ENCODE peak calls at places on chromosomes 13 and 19, in ten cellular contexts. O is HCEC 1CT; B is activated CD4-positive, alpha-beta memory T cell treated with anti-CD3 and anti-CD28 coated beads, Interleukin-2, amount 10 ng/mL, durations not matched to agents 7 days and 5 days; M is stimulated activated CD8-positive, alpha-beta memory T cell treated with anti-CD3 and anti-CD28 coated beads, Interleukin-2, amount 100 ng/mL, for 48 hours; P is H54; Q is NAMALWA; L is stimulated activated CD4-positive, alpha-beta T cell treated with anti-CD3 and anti-CD28 coated beads, Interleukin-12 subunit alpha, Interleukin-12 subunit beta, amount 100 ng/mL, for 24 hours; E is M059J; T is choroid plexus epithelial cell; G is neural crest cell. D is an unnamed sample.

GRCh38 chr13:99281811-99282263 is 23.7 kb upstream of the GPR18 start:
- DNase-seq in B (peak; percentile 70), T (peak; percentile 45), G (no peak), Q (no peak), O (no peak), L (no peak), P (no peak), M (peak; percentile 33), E (no peak), D (no peak)

GRCh38 chr13:103102482-103102881 is 36.3 kb upstream of the SLC10A2 start:
- DNase-seq in T (no peak), B (no peak), Q (no peak), P (no peak), O (no peak), E (no peak), G (no peak), M (no peak), L (no peak), D (no peak)

GRCh38 chr19:19185853-19186728 is 5.9 kb downstream of the BORCS8 start:
- DNase-seq in B (peak; percentile 69), E (peak; percentile 42), O (peak; percentile 44), G (peak; percentile 61), P (no peak), L (peak; percentile 37), Q (peak; percentile 81), T (peak; percentile 67), M (peak; percentile 26), D (peak; percentile 20)

GRCh38 chr13:26952551-26953138 is 192.1 kb upstream of the GPR12 start:
- DNase-seq in Q (no peak), G (no peak), P (no peak), L (no peak), O (no peak), M (no peak), T (no peak), E (peak; percentile 61), B (no peak), D (no peak)

GRCh38 chr13:30464496-30465351 is 1.0 kb downstream of the HMGB1 start:
- DNase-seq in Q (peak; percentile 74), M (peak; percentile 58), B (peak; percentile 75), E (peak; percentile 68), T (peak; percentile 86), P (no peak), G (peak; percentile 59), L (peak; percentile 61), O (peak; percentile 79), D (peak; percentile 69)

GRCh38 chr19:6204866-6205723 is 69.6 kb downstream of the ACSBG2 start:
- DNase-seq in L (no peak), G (no peak), O (no peak), Q (no peak), E (no peak), T (no peak), P (no peak), M (no peak), B (no peak), D (no peak)

GRCh38 chr19:31347356-31347755 is 1.9 kb downstream of the TSHZ3 start:
- DNase-seq in B (no peak), L (no peak), M (no peak), O (no peak), T (no peak), E (no peak), P (no peak), Q (no peak), G (no peak), D (no peak)

GRCh38 chr19:3360494-3361383 is 5.6 kb upstream of the NFIC start:
- DNase-seq in L (peak; percentile 65), G (no peak), B (peak; percentile 53), O (no peak), P (no peak), T (no peak), M (no peak), E (no peak), Q (no peak), D (no peak)

GRCh38 chr13:112990783-112991182 is 21.8 kb downstream of the MCF2L start:
- DNase-seq in M (no peak), G (no peak), B (no peak), O (no peak), T (no peak), E (no peak), P (no peak), L (no peak), Q (peak; percentile 41), D (no peak)

GRCh38 chr19:55435020-55435419 is 8.1 kb downstream of the SHISA7 start:
- DNase-seq in L (no peak), E (no peak), P (no peak), G (no peak), M (no peak), Q (no peak), O (no peak), B (no peak), T (no peak), D (no peak)

GRCh38 chr19:19591133-19591825 is 27.2 kb downstream of the PBX4 start:
- DNase-seq in O (peak; percentile 98), T (peak; percentile 99), Q (no peak), P (peak; percentile 92), B (peak; percentile 80), E (peak; percentile 97), M (peak; percentile 34), G (no peak), L (peak; percentile 37), D (no peak)

GRCh38 chr19:49779731-49780578 is 13.2 kb downstream of the AP2A1 start:
- DNase-seq in B (no peak), T (no peak), L (no peak), M (no peak), P (no peak), O (no peak), Q (no peak), G (no peak), E (no peak), D (no peak)

GRCh38 chr19:12867120-12868099 is 13.8 kb downstream of the DNASE2 start:
- DNase-seq in E (no peak), T (peak; percentile 58), Q (peak; percentile 39), G (peak; percentile 85), O (no peak), M (no peak), B (peak; percentile 67), L (peak; percentile 43), P (peak; percentile 67), D (peak; percentile 48)

GRCh38 chr19:49326165-49326704 is 1.2 kb upstream of the SLC6A16 start:
- DNase-seq in B (no peak), T (no peak), Q (peak; percentile 87), P (no peak), O (no peak), G (no peak), E (no peak), M (no peak), L (no peak), D (no peak)

GRCh38 chr13:52749446-52749845 is 9.8 kb upstream of the CNMD start:
- DNase-seq in E (no peak), G (no peak), L (no peak), B (no peak), Q (no peak), M (no peak), T (no peak), P (no peak), O (no peak), D (no peak)

GRCh38 chr19:45140533-45140932 is 20.2 kb downstream of the NKPD1 start:
- DNase-seq in Q (no peak), T (no peak), L (no peak), M (no peak), O (no peak), B (no peak), G (no peak), P (no peak), E (no peak), D (no peak)

GRCh38 chr13:83883061-83883523 is 818 bp upstream of the SLITRK1 start:
- DNase-seq in M (no peak), T (no peak), B (no peak), Q (no peak), G (no peak), P (no peak), E (no peak), O (peak; percentile 11), L (no peak), D (no peak)

GRCh38 chr19:47542030-47542475 is 27.2 kb upstream of the NAPA start:
- DNase-seq in O (no peak), G (no peak), M (no peak), E (peak; percentile 31), L (no peak), T (peak; percentile 23), B (no peak), P (no peak), Q (no peak), D (no peak)

GRCh38 chr13:25231537-25231936 is 55.8 kb downstream of the MTMR6 start:
- DNase-seq in E (no peak), T (no peak), G (no peak), B (no peak), O (no peak), M (no peak), P (no peak), L (no peak), Q (no peak), D (no peak)

GRCh38 chr13:27393101-27393500 is 31.3 kb upstream of the GTF3A start:
- DNase-seq in T (no peak), Q (no peak), B (no peak), O (no peak), E (no peak), L (no peak), M (no peak), P (no peak), G (no peak), D (no peak)

GRCh38 chr19:35352448-35353304 is 5.0 kb downstream of the FFAR1 start:
- DNase-seq in G (peak; percentile 69), Q (peak; percentile 78), T (peak; percentile 91), E (peak; percentile 64), B (peak; percentile 76), O (peak; percentile 49), L (peak; percentile 58), P (peak; percentile 94), M (peak; percentile 40), D (peak; percentile 66)

GRCh38 chr13:99215466-99215865 is 14.8 kb downstream of the UBAC2 start:
- DNase-seq in E (no peak), Q (no peak), L (no peak), M (no peak), B (peak; percentile 74), T (no peak), G (no peak), P (no peak), O (no peak), D (no peak)